ENCODE peak calls at places on chromosomes 4 and X, in eight cellular contexts. G is tibial nerve, Q is esophagus squamous epithelium, T is ovary, U is adrenal gland, F is HCT116, H is IMR-90, P is transverse colon. Z is an unnamed sample.

GRCh38 chr4:93063325-93063724 is 759.6 kb downstream of the GRID2 start:
- DNase-seq in G (no peak), Q (no peak), T (no peak), U (no peak), F (no peak), H (no peak), P (no peak), Z (no peak)

GRCh38 chr4:82293304-82293703 is 80.5 kb downstream of the HNRNPD start:
- DNase-seq in G (no peak), Q (no peak), T (no peak), U (no peak), F (no peak), H (no peak), P (no peak), Z (no peak)

GRCh38 chrX:18886005-18886343 is 97.9 kb downstream of the PHKA2 start:
- DNase-seq in G (no peak), Q (no peak), T (no peak), U (no peak), F (no peak), H (no peak), P (no peak), Z (no peak)

GRCh38 chr4:78512357-78512920 is 39.1 kb upstream of the ANXA3 start:
- DNase-seq in G (no peak), Q (no peak), T (no peak), U (no peak), F (no peak), H (peak), P (peak), Z (no peak)

GRCh38 chrX:68669094-68669830 is 21.8 kb downstream of the STARD8 start:
- DNase-seq in G (no peak), Q (no peak), T (no peak), U (no peak), F (no peak), H (no peak), P (no peak), Z (no peak)

GRCh38 chr4:541271-541670 is 34.8 kb downstream of the TMEM271 start:
- DNase-seq in G (no peak), Q (no peak), T (no peak), U (no peak), F (no peak), H (no peak), P (no peak), Z (no peak)

GRCh38 chr4:113169368-113169767 is 119.9 kb downstream of the ANK2 start:
- DNase-seq in G (no peak), Q (no peak), T (no peak), U (no peak), F (no peak), H (no peak), P (no peak), Z (no peak)

GRCh38 chr4:79078339-79078738 is 139.1 kb upstream of the PAQR3 start:
- DNase-seq in G (peak), Q (no peak), T (peak), U (no peak), F (no peak), H (no peak), P (no peak), Z (no peak)

GRCh38 chrX:103519389-103519788 is at the start of gene RAB40A:
- DNase-seq in G (no peak), Q (no peak), T (no peak), U (no peak), F (no peak), H (no peak), P (no peak), Z (no peak)

GRCh38 chr4:10074767-10075105 is 41.9 kb downstream of the WDR1 start:
- DNase-seq in G (no peak), Q (no peak), T (no peak), U (no peak), F (no peak), H (peak), P (no peak), Z (peak)
- TF ChIP-seq POLR2A in G (no peak), Q (no peak), T (no peak), U (no peak), F (no peak), H (no peak), P (no peak), Z (no peak)

GRCh38 chrX:72539822-72540221 is 32.8 kb downstream of the HDAC8 start:
- DNase-seq in G (no peak), Q (no peak), T (no peak), U (no peak), F (no peak), H (no peak), P (no peak), Z (no peak)

GRCh38 chrX:72536542-72536941 is 36.1 kb downstream of the HDAC8 start:
- DNase-seq in G (no peak), Q (no peak), T (no peak), U (no peak), F (no peak), H (no peak), P (no peak), Z (no peak)

GRCh38 chrX:72545990-72546389 is 26.7 kb downstream of the HDAC8 start:
- DNase-seq in G (no peak), Q (no peak), T (no peak), U (no peak), F (no peak), H (no peak), P (peak), Z (no peak)

GRCh38 chrX:72540318-72540717 is 32.3 kb downstream of the HDAC8 start:
- DNase-seq in G (no peak), Q (no peak), T (no peak), U (no peak), F (no peak), H (peak), P (no peak), Z (no peak)
- TF ChIP-seq CTCF in G (no peak), Q (peak), T (peak), U (peak), F (peak), H (peak), P (no peak), Z (no peak)

DNA sequence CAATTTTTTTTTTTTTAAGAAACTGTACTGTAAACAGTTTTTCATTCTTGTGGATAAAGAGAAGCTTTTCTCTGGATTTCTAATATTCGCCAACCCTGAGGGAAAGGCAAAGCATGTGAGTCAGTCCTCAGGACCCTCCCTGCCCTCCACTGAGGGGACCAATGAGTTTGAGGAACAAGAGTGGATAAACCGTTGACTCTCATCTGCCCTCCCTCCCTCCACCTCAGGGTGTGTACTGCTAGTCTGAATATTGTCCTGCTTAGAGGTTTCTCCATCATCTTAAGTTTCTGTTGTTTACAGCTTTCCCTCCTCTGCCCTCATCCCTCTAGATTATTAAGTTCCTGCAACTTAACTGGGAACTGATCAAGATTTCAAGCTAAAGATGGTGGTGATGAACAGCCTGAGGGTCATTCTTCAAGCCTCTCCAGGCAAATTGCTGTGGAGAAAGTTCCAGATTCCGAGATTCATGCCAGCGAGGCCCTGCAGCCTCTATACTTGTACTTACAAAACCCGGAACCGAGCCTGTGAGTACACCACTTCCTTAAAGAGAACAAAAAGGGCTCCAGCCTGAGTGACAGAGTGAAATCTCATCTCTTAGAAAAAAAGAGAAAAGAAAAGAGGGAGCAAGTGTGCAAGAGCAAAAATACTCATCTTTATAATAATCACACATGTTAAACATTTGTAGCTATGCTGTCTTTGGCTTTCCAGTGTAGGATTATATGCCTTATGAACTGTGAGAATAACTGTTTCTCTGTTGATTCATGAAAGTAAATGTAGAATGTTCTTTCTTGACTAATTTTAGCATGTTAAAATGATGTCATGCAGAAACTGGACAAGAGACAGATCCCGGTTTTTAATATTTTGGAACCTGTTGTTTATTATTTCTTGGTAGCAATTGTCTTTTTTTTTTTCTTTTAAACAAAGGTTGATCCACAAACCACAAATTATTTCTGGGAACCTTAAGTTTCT is 11.9 kb downstream of the CA5B start:
- DNase-seq in G (peak), Q (no peak), T (no peak), U (no peak), F (no peak), H (peak), P (peak), Z (no peak)
- H3K27ac ChIP-seq in G (peak), Q (peak), T (peak), U (peak), F (no peak), H (no peak), P (peak), Z (peak)

GRCh38 chrX:155179343-155179997 is 36.8 kb upstream of the VBP1 start:
- DNase-seq in G (no peak), Q (no peak), T (no peak), U (no peak), F (no peak), H (no peak), P (no peak), Z (no peak)
- TF ChIP-seq POLR2A in G (no peak), Q (no peak), T (no peak), U (no peak), F (no peak), H (no peak), P (no peak), Z (no peak)

GRCh38 chr4:177879851-177880250 is 437.6 kb upstream of the AGA start:
- DNase-seq in G (no peak), Q (no peak), T (no peak), U (no peak), F (peak), H (no peak), P (no peak), Z (no peak)
- TF ChIP-seq CTCF in G (no peak), Q (no peak), T (no peak), U (no peak), F (peak), H (no peak), P (no peak), Z (no peak)